ENCODE peak calls at places on chromosomes 6 and 20, in five cellular contexts. G, I, C, X and M are unnamed samples.
A peak's percentile ranks its signal among the peaks of the same experiment; 100 is the strongest.

GRCh38 chr20:49620364-49621240 is 52.7 kb upstream of the PTGIS start:
- DNase-seq in G (no peak), X (no peak), I (no peak), C (no peak), M (peak; percentile 83)

GRCh38 chr6:170475118-170475517 is 78.0 kb downstream of the PSMB1 start:
- DNase-seq in C (no peak), X (no peak), G (no peak), I (no peak), M (no peak)

GRCh38 chr6:149963212-149963461 is 606 bp upstream of the ULBP1 start:
- DNase-seq in I (peak; percentile 50), C (peak; percentile 40), X (no peak), G (no peak), M (peak; percentile 48)

GRCh38 chr6:121733216-121733615 is 297.8 kb downstream of the GJA1 start:
- DNase-seq in I (peak; percentile 62), X (no peak), C (peak; percentile 4), G (no peak), M (no peak)

GRCh38 chr20:63241272-63241671 is 5.6 kb downstream of the BIRC7 start:
- DNase-seq in X (no peak), I (no peak), C (no peak), G (no peak), M (no peak)

GRCh38 chr6:3661390-3661789 is 90.1 kb downstream of the PXDC1 start:
- DNase-seq in X (no peak), I (no peak), C (no peak), G (no peak), M (no peak)

GRCh38 chr20:24696396-24696795 is 227.0 kb downstream of the SYNDIG1 start:
- DNase-seq in I (no peak), C (no peak), G (no peak), X (no peak), M (no peak)

GRCh38 chr6:90790696-90791095 is 203.8 kb upstream of the MAP3K7 start:
- DNase-seq in I (peak; percentile 54), G (no peak), C (peak; percentile 30), X (no peak), M (no peak)

GRCh38 chr6:15331143-15331542 is 85.3 kb downstream of the JARID2 start:
- DNase-seq in C (no peak), X (no peak), G (no peak), I (no peak), M (no peak)

GRCh38 chr20:32598606-32599005 is 13.5 kb upstream of the NOL4L start:
- DNase-seq in C (no peak), G (no peak), X (no peak), I (no peak), M (no peak)

GRCh38 chr20:18654448-18654773 is 66.6 kb downstream of the DTD1 start:
- DNase-seq in G (no peak), C (no peak), I (no peak), X (no peak), M (no peak)

GRCh38 chr6:154434662-154435061 is 75.8 kb downstream of the CNKSR3 start:
- DNase-seq in X (no peak), G (no peak), C (no peak), I (no peak), M (no peak)

GRCh38 chr20:37758332-37758731 is 64.5 kb downstream of the CTNNBL1 start:
- DNase-seq in C (no peak), X (peak; percentile 18), I (no peak), G (no peak), M (no peak)

GRCh38 chr6:169529931-169530761 is 171.7 kb downstream of the WDR27 start:
- DNase-seq in G (no peak), I (peak; percentile 75), X (no peak), C (peak; percentile 50), M (no peak)

GRCh38 chr6:38671885-38672467 is 31.0 kb downstream of the GLO1 start:
- DNase-seq in X (no peak), C (peak; percentile 72), G (no peak), I (peak; percentile 63), M (peak; percentile 74)

GRCh38 chr20:14142171-14142570 is 146.9 kb downstream of the MACROD2 start:
- DNase-seq in X (no peak), G (no peak), C (peak; percentile 63), I (peak; percentile 42), M (no peak)

GRCh38 chr20:4064118-4064962 is 49.0 kb upstream of the RNF24 start:
- DNase-seq in C (peak; percentile 95), I (peak; percentile 95), G (peak; percentile 82), X (peak; percentile 94), M (no peak)

DNA sequence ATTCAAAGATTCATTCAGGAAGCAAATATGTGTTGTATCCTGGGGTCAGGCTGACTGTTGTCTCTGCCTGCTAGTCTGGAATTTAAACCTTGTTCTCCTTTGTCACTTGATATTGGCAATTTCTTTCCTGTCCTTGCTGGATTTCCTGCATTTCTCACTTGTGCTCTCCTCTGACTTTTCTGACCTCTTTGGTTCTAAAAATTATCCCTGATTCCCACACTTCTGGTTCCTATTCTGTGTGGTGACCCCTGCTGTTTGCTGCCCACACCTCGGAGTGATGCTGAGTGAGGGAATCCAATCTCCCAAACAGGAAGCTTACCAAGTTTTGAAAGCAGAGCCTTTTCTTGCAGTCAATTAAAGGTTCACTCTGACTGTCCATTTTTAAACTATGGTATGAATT is 345.3 kb downstream of the CDKAL1 start:
- DNase-seq in I (peak; percentile 37), G (no peak), X (no peak), C (peak; percentile 3), M (no peak)
- TF ChIP-seq CTCF in I (no peak), G (no peak), X (no peak), C (no peak), M (no peak)

DNA sequence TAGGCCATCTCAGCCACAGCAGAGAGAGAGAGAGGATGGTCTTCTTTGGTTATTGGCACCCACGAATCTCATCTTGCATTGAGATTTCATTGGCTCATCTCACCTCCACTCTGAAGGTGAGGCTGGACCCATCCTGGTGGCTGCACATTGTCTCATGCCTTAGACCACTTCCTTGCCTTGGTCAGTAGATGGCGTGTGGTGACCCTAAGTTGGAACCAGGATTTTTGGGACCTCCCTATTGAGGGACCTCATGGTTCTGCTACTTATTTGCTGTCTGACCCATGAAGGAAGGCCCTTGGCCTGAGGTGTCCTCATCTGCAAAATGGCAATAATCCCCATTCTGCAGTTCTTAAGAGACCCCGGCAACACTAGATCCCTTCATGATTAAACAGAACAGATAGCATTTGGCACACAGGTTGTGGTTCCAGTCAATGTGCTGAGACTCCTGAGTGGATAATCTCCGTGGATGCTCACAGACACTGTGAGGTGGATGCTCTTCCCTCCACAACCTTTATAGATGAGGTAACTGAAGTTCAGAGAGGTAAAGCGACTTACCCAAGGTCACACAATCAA is 21.5 kb upstream of the AAR2 start:
- DNase-seq in X (no peak), I (peak; percentile 25), G (no peak), C (peak; percentile 49), M (peak; percentile 67)
- TF ChIP-seq CTCF in X (peak; percentile 68), I (peak; percentile 76), G (peak; percentile 18), C (peak; percentile 71), M (peak; percentile 77)

GRCh38 chr6:17602888-17603287 is 2.8 kb downstream of the FAM8A1 start:
- DNase-seq in C (no peak), G (no peak), X (no peak), I (no peak), M (no peak)

GRCh38 chr6:17599885-17600526 is at the start of gene FAM8A1:
- DNase-seq in C (peak; percentile 90), X (peak; percentile 96), G (peak; percentile 97), I (peak; percentile 87), M (peak; percentile 93)

GRCh38 chr6:17596085-17596484 is 4.0 kb upstream of the FAM8A1 start:
- DNase-seq in C (no peak), G (no peak), X (no peak), I (no peak), M (no peak)

GRCh38 chr6:17601389-17601703 is 1.2 kb downstream of the FAM8A1 start:
- DNase-seq in X (no peak), G (no peak), C (no peak), I (no peak), M (no peak)

DNA sequence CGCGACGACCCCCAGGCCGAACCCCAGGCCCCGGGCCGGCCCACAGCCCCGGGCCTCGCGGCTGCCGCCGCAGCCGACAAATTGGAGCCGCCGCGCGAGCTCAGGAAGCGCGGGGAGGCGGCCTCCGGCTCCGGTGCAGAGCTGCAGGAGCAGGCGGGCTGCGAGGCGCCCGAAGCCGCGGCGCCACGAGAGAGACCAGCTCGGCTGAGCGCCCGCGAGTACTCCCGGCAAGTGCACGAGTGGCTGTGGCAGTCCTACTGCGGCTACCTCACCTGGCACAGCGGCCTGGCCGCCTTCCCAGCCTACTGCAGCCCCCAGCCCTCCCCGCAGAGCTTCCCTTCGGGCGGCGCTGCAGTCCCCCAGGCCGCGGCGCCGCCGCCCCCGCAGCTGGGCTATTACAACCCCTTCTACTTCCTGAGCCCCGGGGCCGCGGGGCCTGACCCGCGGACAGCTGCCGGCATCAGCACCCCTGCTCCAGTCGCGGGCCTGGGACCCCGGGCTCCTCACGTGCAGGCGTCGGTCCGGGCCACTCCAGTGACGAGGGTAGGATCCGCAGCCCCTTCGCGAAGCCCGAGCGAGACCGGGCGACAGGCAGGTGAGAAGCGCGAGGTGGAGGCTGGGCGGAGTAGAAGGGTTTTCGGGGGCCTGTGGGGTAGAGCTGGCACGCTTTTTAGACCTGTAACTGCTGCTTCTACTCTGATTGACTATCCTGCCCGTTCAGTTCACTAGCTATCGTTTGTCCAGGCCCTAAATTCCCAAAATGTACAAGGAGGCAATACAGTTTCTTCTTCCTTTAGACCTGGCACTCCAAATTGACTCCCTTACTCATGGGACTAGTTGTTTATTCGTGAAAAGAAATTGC is 656 bp downstream of the FAM8A1 start:
- DNase-seq in X (peak; percentile 58), I (peak; percentile 16), G (no peak), C (peak; percentile 44), M (peak; percentile 53)
- TF ChIP-seq CTCF in X (no peak), I (no peak), G (no peak), C (no peak), M (peak; percentile 33)

GRCh38 chr6:74870403-74870802 is 335.4 kb downstream of the COL12A1 start:
- DNase-seq in I (peak; percentile 64), G (no peak), X (no peak), C (no peak), M (no peak)
- TF ChIP-seq CTCF in I (peak; percentile 13), G (no peak), X (peak; percentile 14), C (peak; percentile 2), M (no peak)

GRCh38 chr6:27810768-27811298 is 101.4 kb downstream of the OR2B2 start:
- DNase-seq in G (no peak), X (no peak), I (no peak), C (no peak), M (no peak)

GRCh38 chr6:27812078-27812804 is 100.0 kb downstream of the OR2B2 start:
- DNase-seq in G (no peak), C (no peak), I (no peak), X (no peak), M (no peak)

GRCh38 chr6:27814665-27815424 is 97.4 kb downstream of the OR2B2 start:
- DNase-seq in I (peak; percentile 97), X (no peak), C (peak; percentile 97), G (no peak), M (peak; percentile 75)

GRCh38 chr6:27811383-27811782 is 100.8 kb downstream of the OR2B2 start:
- DNase-seq in G (no peak), I (peak; percentile 4), C (no peak), X (no peak), M (no peak)

GRCh38 chr6:27812805-27813626 is 99.2 kb downstream of the OR2B2 start:
- DNase-seq in C (no peak), I (no peak), G (no peak), X (no peak), M (no peak)
- TF ChIP-seq CTCF in C (no peak), I (no peak), G (no peak), X (no peak), M (no peak)